ENCODE peak calls at places on chromosomes 13 and 19, in ten cellular contexts. I, P, N, X, A, V, W, O, M and Z are unnamed samples.

GRCh38 chr13:50421457-50422130 is 406.4 kb downstream of the KCNRG start:
- DNase-seq in I (no peak), P (no peak), N (no peak), X (no peak), A (peak), V (no peak), W (no peak), O (peak), M (peak), Z (no peak)

GRCh38 chr19:53424968-53425597 is 6.7 kb upstream of the ZNF761 start:
- DNase-seq in I (peak), P (peak), N (peak), X (peak), A (peak), V (peak), W (peak), O (peak), M (peak), Z (peak)

GRCh38 chr19:37877147-37877546 is 29.2 kb downstream of the WDR87 start:
- DNase-seq in I (no peak), P (no peak), N (no peak), X (no peak), A (no peak), V (no peak), W (no peak), O (no peak), M (no peak), Z (no peak)

GRCh38 chr13:80399340-80400163 is 58.6 kb upstream of the SPRY2 start:
- DNase-seq in I (no peak), P (no peak), N (no peak), X (no peak), A (no peak), V (no peak), W (no peak), O (peak), M (peak), Z (no peak)

GRCh38 chr13:99041337-99041736 is 63.5 kb upstream of the DOCK9 start:
- DNase-seq in I (no peak), P (no peak), N (no peak), X (no peak), A (peak), V (no peak), W (no peak), O (no peak), M (no peak), Z (no peak)

GRCh38 chr13:66036024-66036614 is 1194.0 kb downstream of the PCDH9 start:
- DNase-seq in I (no peak), P (no peak), N (no peak), X (no peak), A (peak), V (no peak), W (no peak), O (no peak), M (no peak), Z (no peak)

GRCh38 chr13:109224033-109224432 is 562.4 kb downstream of the IRS2 start:
- DNase-seq in I (no peak), P (no peak), N (no peak), X (no peak), A (no peak), V (no peak), W (no peak), O (no peak), M (no peak), Z (no peak)

GRCh38 chr13:48246097-48246496 is 13.1 kb downstream of the ITM2B start:
- DNase-seq in I (no peak), P (no peak), N (no peak), X (no peak), A (no peak), V (no peak), W (no peak), O (no peak), M (no peak), Z (no peak)

GRCh38 chr19:23261496-23262020 is 11.4 kb upstream of the ZNF724 start:
- DNase-seq in I (no peak), P (no peak), N (no peak), X (no peak), A (no peak), V (no peak), W (no peak), O (no peak), M (no peak), Z (no peak)

GRCh38 chr13:82933986-82934385 is 948.3 kb downstream of the SLITRK1 start:
- DNase-seq in I (no peak), P (no peak), N (no peak), X (no peak), A (no peak), V (no peak), W (no peak), O (peak), M (no peak), Z (no peak)

GRCh38 chr19:58059681-58060080 is 599 bp downstream of the ZNF135 start:
- DNase-seq in I (no peak), P (no peak), N (no peak), X (no peak), A (no peak), V (no peak), W (no peak), O (no peak), M (no peak), Z (no peak)

GRCh38 chr13:35255241-35255640 is 221.2 kb downstream of the MAB21L1 start:
- DNase-seq in I (peak), P (no peak), N (no peak), X (no peak), A (no peak), V (no peak), W (no peak), O (no peak), M (no peak), Z (no peak)

GRCh38 chr13:113155982-113156655 is 2.3 kb upstream of the PROZ start:
- DNase-seq in I (no peak), P (no peak), N (no peak), X (no peak), A (no peak), V (no peak), W (no peak), O (no peak), M (no peak), Z (no peak)

GRCh38 chr19:14519860-14520407 is 1.7 kb upstream of the DNAJB1 start:
- DNase-seq in I (no peak), P (no peak), N (no peak), X (no peak), A (peak), V (no peak), W (no peak), O (peak), M (peak), Z (no peak)

GRCh38 chr19:5554828-5555227 is 12.9 kb downstream of the TINCR start:
- DNase-seq in I (no peak), P (no peak), N (no peak), X (no peak), A (no peak), V (no peak), W (no peak), O (no peak), M (no peak), Z (no peak)